ENCODE peak calls at places on chromosomes 11 and 22, in seven cellular contexts. D, T, K, J, O, Y and P are unnamed samples.

GRCh38 chr11:69663326-69663725 is 11.8 kb downstream of the LTO1 start:
- DNase-seq in D (no peak), T (no peak), K (no peak), J (no peak), O (no peak), Y (no peak), P (no peak)

GRCh38 chr11:33060271-33060670 is 20.9 kb downstream of the TCP11L1 start:
- DNase-seq in D (no peak), T (no peak), K (no peak), J (no peak), O (no peak), Y (no peak), P (no peak)

GRCh38 chr11:32706985-32707736 is 87.3 kb downstream of the CCDC73 start:
- DNase-seq in D (no peak), T (peak; percentile 83), K (peak; percentile 88), J (no peak), O (peak; percentile 52), Y (peak; percentile 58), P (peak; percentile 80)

GRCh38 chr11:78532991-78533861 is 41.4 kb downstream of the NARS2 start:
- DNase-seq in D (no peak), T (no peak), K (no peak), J (no peak), O (no peak), Y (peak; percentile 30), P (no peak)

GRCh38 chr11:80023416-80023815 is 582.6 kb upstream of the TENM4 start:
- DNase-seq in D (no peak), T (peak; percentile 6), K (no peak), J (no peak), O (no peak), Y (no peak), P (no peak)

GRCh38 chr22:46984751-46985506 is 222.5 kb downstream of the TBC1D22A start:
- DNase-seq in D (no peak), T (peak; percentile 62), K (peak; percentile 81), J (no peak), O (peak; percentile 69), Y (no peak), P (peak; percentile 55)

GRCh38 chr11:44366741-44367140 is 56.8 kb upstream of the ALX4 start:
- DNase-seq in D (no peak), T (no peak), K (no peak), J (no peak), O (no peak), Y (no peak), P (no peak)

GRCh38 chr11:60970369-60970774 is 1.1 kb upstream of the CD6 start:
- DNase-seq in D (peak; percentile 73), T (peak; percentile 48), K (peak; percentile 45), J (peak; percentile 74), O (peak; percentile 40), Y (peak; percentile 81), P (peak; percentile 50)

GRCh38 chr11:76214186-76214585 is 7.9 kb upstream of the WNT11 start:
- DNase-seq in D (no peak), T (no peak), K (no peak), J (no peak), O (no peak), Y (no peak), P (no peak)

GRCh38 chr22:38724176-38724575 is 18.4 kb downstream of the GTPBP1 start:
- DNase-seq in D (no peak), T (no peak), K (no peak), J (no peak), O (no peak), Y (no peak), P (no peak)

GRCh38 chr11:27293500-27294417 is 69.3 kb downstream of the CCDC34 start:
- DNase-seq in D (no peak), T (peak; percentile 62), K (peak; percentile 73), J (no peak), O (peak; percentile 16), Y (no peak), P (peak; percentile 75)